ENCODE peak calls at places on chromosomes 5 and 9, in four cellular contexts. W is HepG2, I is K562, F is GM12878. A is an unnamed sample.

GRCh38 chr5:96661841-96662724 is at the start of gene CAST:
- DNase-seq in W (peak), I (peak), F (peak), A (peak)

GRCh38 chr9:116101516-116101915 is 52.1 kb upstream of the PAPPA start:
- DNase-seq in W (no peak), I (no peak), F (no peak), A (no peak)

GRCh38 chr5:71816307-71816706 is 97.2 kb downstream of the CARTPT start:
- DNase-seq in W (no peak), I (no peak), F (no peak), A (no peak)

GRCh38 chr5:38681966-38682365 is 125.5 kb upstream of the LIFR start:
- DNase-seq in W (no peak), I (no peak), F (no peak), A (no peak)

GRCh38 chr9:134363450-134363849 is 37.2 kb downstream of the RXRA start:
- DNase-seq in W (no peak), I (no peak), F (no peak), A (no peak)

GRCh38 chr9:24035816-24036215 is 209.8 kb upstream of the ELAVL2 start:
- DNase-seq in W (no peak), I (no peak), F (no peak), A (no peak)

GRCh38 chr9:1034271-1034670 is 15.9 kb upstream of the DMRT2 start:
- DNase-seq in W (no peak), I (no peak), F (no peak), A (no peak)

GRCh38 chr5:156883316-156883875 is 33.3 kb downstream of the PPP1R2B start:
- DNase-seq in W (no peak), I (no peak), F (no peak), A (no peak)

GRCh38 chr9:16335788-16336580 is 534.5 kb downstream of the BNC2 start:
- DNase-seq in W (no peak), I (no peak), F (no peak), A (no peak)

GRCh38 chr9:123368481-123369153 is 12.6 kb downstream of the CRB2 start:
- DNase-seq in W (no peak), I (no peak), F (no peak), A (no peak)

GRCh38 chr9:120767451-120767850 is 25.8 kb downstream of the FBXW2 start:
- DNase-seq in W (peak), I (no peak), F (no peak), A (no peak)

GRCh38 chr9:98375138-98375726 is 119.8 kb upstream of the TBC1D2 start:
- DNase-seq in W (no peak), I (peak), F (no peak), A (no peak)

GRCh38 chr9:121589961-121590360 is 61.5 kb upstream of the DAB2IP start:
- DNase-seq in W (no peak), I (no peak), F (no peak), A (no peak)

DNA sequence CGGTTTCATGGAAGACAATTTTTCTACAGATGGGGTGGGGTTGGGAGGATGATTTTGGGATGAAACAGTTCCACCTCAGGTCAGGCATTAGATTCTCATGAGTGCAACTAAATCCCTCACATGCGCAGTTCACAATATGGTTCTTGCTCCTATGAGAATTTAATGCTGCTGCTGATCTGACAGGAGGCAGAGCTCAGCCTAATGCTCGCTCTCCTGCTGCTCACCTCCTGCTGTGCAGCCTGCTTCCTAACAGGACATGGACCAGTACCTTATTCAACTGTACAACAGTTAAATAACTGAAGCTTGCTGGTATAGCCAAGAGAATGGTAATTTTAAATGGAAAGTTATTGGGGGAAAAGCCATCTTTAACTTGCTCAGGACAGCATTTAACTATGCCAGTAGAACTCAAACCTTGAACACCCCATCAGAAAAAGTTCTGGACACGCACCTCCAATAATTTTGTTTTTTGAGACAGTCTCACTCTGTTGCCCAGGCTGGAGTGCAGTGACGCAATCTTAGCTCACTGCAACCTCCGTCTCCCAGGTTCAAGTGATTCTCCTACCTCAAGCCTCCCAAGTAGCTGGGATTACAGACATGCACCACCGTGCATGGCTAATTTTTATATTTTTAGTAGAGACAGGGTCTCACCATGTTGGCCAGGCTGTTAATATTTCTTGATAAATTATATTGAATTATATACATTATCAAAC is 27.7 kb downstream of the HMGCR start:
- DNase-seq in W (no peak), I (no peak), F (no peak), A (no peak)
- TF ChIP-seq ETV6 in W (no peak), I (no peak), F (no peak), A (no peak)

GRCh38 chr9:112542893-112543292 is 56.3 kb downstream of the KIAA1958 start:
- DNase-seq in W (no peak), I (no peak), F (no peak), A (no peak)

GRCh38 chr9:112544477-112544876 is 57.9 kb downstream of the KIAA1958 start:
- DNase-seq in W (no peak), I (no peak), F (no peak), A (no peak)

GRCh38 chr9:112540800-112541199 is 54.2 kb downstream of the KIAA1958 start:
- DNase-seq in W (no peak), I (no peak), F (no peak), A (no peak)

GRCh38 chr9:112545237-112545636 is 58.6 kb downstream of the KIAA1958 start:
- DNase-seq in W (no peak), I (no peak), F (no peak), A (no peak)

GRCh38 chr9:112541690-112542089 is 55.1 kb downstream of the KIAA1958 start:
- DNase-seq in W (no peak), I (no peak), F (no peak), A (no peak)
- TF ChIP-seq NR2C2 in W (no peak), I (no peak), F (no peak), A (no peak)

GRCh38 chr9:21549251-21549765 is 67.2 kb upstream of the IFNE start:
- DNase-seq in W (no peak), I (no peak), F (no peak), A (no peak)
- TF ChIP-seq ETV6 in W (no peak), I (no peak), F (no peak), A (no peak)

DNA sequence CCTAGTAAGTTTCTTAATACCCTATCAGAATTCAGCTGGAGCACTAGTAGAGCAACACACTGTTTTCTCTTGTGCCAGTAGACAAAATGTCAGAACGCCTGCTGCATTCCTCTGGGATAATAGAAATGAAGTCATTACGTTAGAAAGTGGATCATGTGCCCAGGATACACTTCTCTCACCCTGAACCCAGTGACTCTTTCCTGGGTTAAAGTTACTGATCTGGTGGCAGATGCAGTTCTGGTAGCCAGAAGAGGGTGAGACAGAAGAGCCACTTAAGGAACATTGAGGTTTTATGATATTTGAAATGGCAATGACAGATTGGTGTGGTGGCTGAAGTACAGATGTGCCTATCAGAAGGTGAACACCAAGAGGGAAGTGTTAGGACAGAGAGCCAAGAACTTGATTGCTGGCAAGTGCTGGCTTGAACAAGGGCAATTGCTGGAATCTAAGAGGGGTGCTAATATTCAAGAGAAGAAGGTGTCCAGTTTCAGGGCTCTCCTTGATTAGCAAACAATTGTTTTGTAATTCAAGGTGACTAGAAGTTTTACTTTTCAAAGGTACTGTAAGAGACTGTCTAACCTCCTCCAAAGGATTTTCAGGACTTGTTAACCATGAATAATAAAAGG is 93.7 kb upstream of the ERBIN start:
- DNase-seq in W (no peak), I (no peak), F (no peak), A (no peak)
- TF ChIP-seq NR2C2 in W (no peak), I (no peak), F (no peak), A (no peak)

GRCh38 chr5:113367586-113367985 is 67.2 kb downstream of the TSSK1B start:
- DNase-seq in W (no peak), I (no peak), F (no peak), A (no peak)
- TF ChIP-seq ETV6 in W (no peak), I (no peak), F (no peak), A (no peak)

DNA sequence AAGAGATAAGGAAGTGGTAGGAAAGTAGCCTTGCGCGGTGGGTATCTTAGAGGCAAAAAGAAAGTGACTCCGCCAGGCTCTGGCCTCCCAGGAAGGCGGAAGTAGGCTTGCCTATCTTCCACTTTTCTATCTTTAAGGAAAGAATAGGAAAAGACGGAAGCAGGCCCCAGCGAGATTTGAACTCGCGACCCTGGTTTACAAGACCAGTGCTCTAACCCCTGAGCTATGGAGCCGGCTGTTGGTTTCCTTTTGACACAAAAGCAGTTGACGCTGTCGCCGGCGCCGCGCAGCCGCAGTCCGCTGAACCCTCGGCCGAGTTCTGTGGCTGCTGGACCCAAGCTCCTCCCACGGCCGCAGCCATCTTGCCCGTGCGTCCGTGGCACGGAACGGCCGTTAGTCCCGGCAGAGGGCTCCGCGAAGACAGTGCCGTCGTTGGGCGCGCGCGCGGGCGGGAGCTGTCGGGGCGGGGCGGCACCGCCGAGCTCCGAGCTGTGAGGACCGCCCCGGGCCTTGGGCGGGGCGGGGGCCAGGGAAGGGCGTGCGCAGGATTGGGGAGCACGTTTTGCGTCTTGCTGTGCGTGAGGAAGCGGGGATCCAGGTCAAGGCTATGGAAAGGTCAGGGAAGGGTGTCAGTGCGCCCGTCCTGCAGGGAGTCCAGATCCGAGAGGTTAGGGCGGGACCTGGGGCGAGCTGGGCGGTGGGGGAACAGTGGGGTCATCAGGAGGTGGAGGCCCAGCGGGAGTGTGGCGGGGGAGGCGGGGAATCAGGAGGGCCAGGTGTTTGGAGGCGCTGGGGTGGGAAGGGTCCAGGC is 13.3 kb downstream of the TRIM7 start:
- DNase-seq in W (peak), I (peak), F (peak), A (peak)
- TF ChIP-seq NR2C2 in W (peak), I (peak), F (no peak), A (no peak)

GRCh38 chr5:179312557-179313235 is 32.6 kb downstream of the ADAMTS2 start:
- DNase-seq in W (no peak), I (no peak), F (no peak), A (peak)

GRCh38 chr5:179315356-179315890 is 29.8 kb downstream of the ADAMTS2 start:
- DNase-seq in W (no peak), I (no peak), F (no peak), A (peak)

GRCh38 chr5:179316111-179316551 is 29.1 kb downstream of the ADAMTS2 start:
- DNase-seq in W (no peak), I (no peak), F (no peak), A (no peak)

GRCh38 chr5:179313849-179314521 is 31.3 kb downstream of the ADAMTS2 start:
- DNase-seq in W (no peak), I (no peak), F (no peak), A (peak)

DNA sequence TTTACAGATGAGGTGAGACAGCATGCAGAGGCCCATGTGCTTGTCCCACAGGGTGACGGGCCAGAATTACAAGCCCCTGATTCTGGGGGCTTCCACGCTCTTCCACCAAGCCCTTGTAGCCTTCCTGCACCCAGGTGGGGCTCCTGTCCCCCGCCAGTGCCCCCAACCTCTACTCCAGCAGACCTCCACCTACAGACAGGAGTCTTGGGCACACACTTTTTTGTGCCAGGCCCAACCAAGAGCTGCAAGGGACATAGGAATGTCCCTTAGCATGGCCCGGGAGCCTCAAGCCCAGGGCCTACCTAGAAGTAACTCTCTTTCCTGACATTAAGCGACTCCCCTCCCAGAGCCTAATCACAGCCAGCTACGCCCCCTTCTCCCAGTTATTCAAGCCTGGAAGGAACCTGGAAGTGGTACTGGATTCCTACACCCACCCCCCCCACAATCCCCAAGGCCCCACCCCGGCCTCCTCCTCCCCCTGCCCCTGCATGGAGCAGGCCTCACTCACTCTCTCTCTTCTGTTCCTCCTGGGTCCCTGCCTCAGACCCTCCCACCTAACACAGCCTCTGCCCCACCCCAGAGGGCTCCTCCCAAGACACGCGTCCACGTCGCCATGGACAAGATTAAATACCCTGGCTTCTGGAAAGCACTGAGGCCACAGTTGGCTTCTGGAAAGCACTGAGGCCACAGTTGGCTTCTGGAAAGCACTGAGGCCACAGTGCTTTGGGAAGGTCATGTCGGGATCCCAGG is 30.5 kb downstream of the ADAMTS2 start:
- DNase-seq in W (no peak), I (no peak), F (no peak), A (peak)
- TF ChIP-seq ETV6 in W (no peak), I (no peak), F (no peak), A (no peak)

GRCh38 chr5:181185560-181185959 is 19.4 kb downstream of the TRIM7 start:
- DNase-seq in W (no peak), I (no peak), F (no peak), A (no peak)
- TF ChIP-seq NR2C2 in W (no peak), I (no peak), F (no peak), A (no peak)

DNA sequence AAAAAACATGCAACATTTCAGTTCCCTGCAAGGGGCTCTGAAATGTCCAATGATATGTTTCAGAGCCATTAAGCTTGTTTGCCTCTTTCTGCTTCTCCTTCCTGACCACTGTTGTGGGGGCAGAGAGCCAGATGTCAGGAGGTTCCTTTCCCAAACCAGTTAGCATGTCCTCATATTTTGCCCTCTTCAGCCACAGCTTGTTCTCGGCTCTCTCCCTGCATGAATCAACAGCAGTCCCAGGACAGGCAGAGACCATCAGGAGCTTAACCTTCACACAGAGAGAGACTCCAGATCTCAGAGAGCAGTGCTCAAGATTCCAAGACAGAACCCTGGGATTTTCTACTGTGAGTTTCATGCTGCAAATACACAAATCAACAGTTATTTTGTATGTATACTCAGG is 218.5 kb downstream of the COMMD10 start:
- DNase-seq in W (no peak), I (no peak), F (no peak), A (no peak)
- TF ChIP-seq ETV6 in W (no peak), I (no peak), F (no peak), A (no peak)

DNA sequence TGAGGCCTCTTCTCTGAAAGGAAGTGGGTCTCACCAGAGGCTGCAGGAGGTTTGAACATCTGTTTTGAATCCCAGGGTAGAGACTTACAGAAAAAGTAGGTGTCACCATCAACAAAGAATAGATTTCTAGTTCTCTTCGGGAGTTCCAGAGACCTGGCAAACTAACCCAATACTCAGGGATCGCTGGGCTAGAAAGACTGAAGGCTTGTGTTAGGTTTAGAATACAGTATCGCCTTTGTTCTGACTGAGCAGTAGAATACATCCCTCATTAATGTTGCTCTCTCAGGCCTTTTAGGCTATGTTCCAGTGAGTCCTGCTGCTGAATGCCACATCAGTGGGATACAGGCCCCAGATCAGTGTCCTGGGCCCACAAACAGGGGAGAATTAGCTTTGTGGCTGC is 27.2 kb downstream of the RUSC2 start:
- DNase-seq in W (peak), I (no peak), F (no peak), A (no peak)
- TF ChIP-seq NR2C2 in W (no peak), I (no peak), F (no peak), A (no peak)